ENCODE peak calls at places on chromosomes 11 and 22, in five cellular contexts. One of them, this sample, is unnamed.

GRCh38 chr11:65446446-65447277 is 24.1 kb downstream of the NEAT1 start:
- DNase-seq in heart left ventricle: no peak
- DNase-seq in NCI-H526: no peak
- DNase-seq in stimulated activated CD4-positive, alpha-beta T cell treated with anti-CD3 and anti-CD28 coated beads, TNF-alpha, amount 100 ng/mL, for 48 hours: no peak
- DNase-seq in GM10248: no peak
- DNase-seq in this sample: peak

GRCh38 chr11:119389611-119390254 is 8.2 kb upstream of the USP2 start:
- DNase-seq in stimulated activated CD4-positive, alpha-beta T cell treated with anti-CD3 and anti-CD28 coated beads, TNF-alpha, amount 100 ng/mL, for 48 hours: no peak
- DNase-seq in GM10248: peak
- DNase-seq in heart left ventricle: no peak
- DNase-seq in NCI-H526: peak
- DNase-seq in this sample: no peak

GRCh38 chr11:27022659-27023251 is 17.9 kb upstream of the BBOX1 start:
- DNase-seq in NCI-H526: no peak
- DNase-seq in stimulated activated CD4-positive, alpha-beta T cell treated with anti-CD3 and anti-CD28 coated beads, TNF-alpha, amount 100 ng/mL, for 48 hours: no peak
- DNase-seq in GM10248: no peak
- DNase-seq in heart left ventricle: no peak
- DNase-seq in this sample: no peak

GRCh38 chr11:46237248-46238077 is 40.0 kb upstream of the CREB3L1 start:
- DNase-seq in NCI-H526: peak
- DNase-seq in stimulated activated CD4-positive, alpha-beta T cell treated with anti-CD3 and anti-CD28 coated beads, TNF-alpha, amount 100 ng/mL, for 48 hours: peak
- DNase-seq in GM10248: peak
- DNase-seq in heart left ventricle: peak
- DNase-seq in this sample: peak

GRCh38 chr11:101327908-101328307 is 198.3 kb upstream of the PGR start:
- DNase-seq in GM10248: no peak
- DNase-seq in heart left ventricle: no peak
- DNase-seq in NCI-H526: no peak
- DNase-seq in stimulated activated CD4-positive, alpha-beta T cell treated with anti-CD3 and anti-CD28 coated beads, TNF-alpha, amount 100 ng/mL, for 48 hours: no peak
- DNase-seq in this sample: no peak

GRCh38 chr11:30143098-30143705 is 87.6 kb upstream of the FSHB start:
- DNase-seq in NCI-H526: peak
- DNase-seq in stimulated activated CD4-positive, alpha-beta T cell treated with anti-CD3 and anti-CD28 coated beads, TNF-alpha, amount 100 ng/mL, for 48 hours: no peak
- DNase-seq in heart left ventricle: no peak
- DNase-seq in GM10248: peak
- DNase-seq in this sample: no peak

GRCh38 chr22:29872145-29872893 is 10.7 kb upstream of the MTMR3 start:
- DNase-seq in heart left ventricle: peak
- DNase-seq in NCI-H526: no peak
- DNase-seq in GM10248: no peak
- DNase-seq in stimulated activated CD4-positive, alpha-beta T cell treated with anti-CD3 and anti-CD28 coated beads, TNF-alpha, amount 100 ng/mL, for 48 hours: no peak
- DNase-seq in this sample: no peak

GRCh38 chr11:36622431-36623136 is 24.5 kb upstream of the RAG2 start:
- DNase-seq in heart left ventricle: no peak
- DNase-seq in NCI-H526: peak
- DNase-seq in GM10248: no peak
- DNase-seq in stimulated activated CD4-positive, alpha-beta T cell treated with anti-CD3 and anti-CD28 coated beads, TNF-alpha, amount 100 ng/mL, for 48 hours: no peak
- DNase-seq in this sample: no peak

GRCh38 chr22:47316020-47316419 is 553.6 kb downstream of the TBC1D22A start:
- DNase-seq in stimulated activated CD4-positive, alpha-beta T cell treated with anti-CD3 and anti-CD28 coated beads, TNF-alpha, amount 100 ng/mL, for 48 hours: no peak
- DNase-seq in GM10248: no peak
- DNase-seq in NCI-H526: no peak
- DNase-seq in heart left ventricle: no peak
- DNase-seq in this sample: no peak

GRCh38 chr11:92941676-92942571 is 27.5 kb upstream of the MTNR1B start:
- DNase-seq in heart left ventricle: no peak
- DNase-seq in GM10248: peak
- DNase-seq in stimulated activated CD4-positive, alpha-beta T cell treated with anti-CD3 and anti-CD28 coated beads, TNF-alpha, amount 100 ng/mL, for 48 hours: no peak
- DNase-seq in NCI-H526: peak
- DNase-seq in this sample: no peak

GRCh38 chr11:86335131-86335768 is 33.2 kb downstream of the HIKESHI start:
- DNase-seq in stimulated activated CD4-positive, alpha-beta T cell treated with anti-CD3 and anti-CD28 coated beads, TNF-alpha, amount 100 ng/mL, for 48 hours: no peak
- DNase-seq in heart left ventricle: no peak
- DNase-seq in NCI-H526: no peak
- DNase-seq in GM10248: no peak
- DNase-seq in this sample: no peak

GRCh38 chr11:118827118-118827517 is 36.2 kb upstream of the DDX6 start:
- DNase-seq in NCI-H526: no peak
- DNase-seq in GM10248: no peak
- DNase-seq in heart left ventricle: no peak
- DNase-seq in stimulated activated CD4-positive, alpha-beta T cell treated with anti-CD3 and anti-CD28 coated beads, TNF-alpha, amount 100 ng/mL, for 48 hours: no peak
- DNase-seq in this sample: no peak

GRCh38 chr11:117121176-117121575 is 22.9 kb upstream of the PAFAH1B2 start:
- DNase-seq in stimulated activated CD4-positive, alpha-beta T cell treated with anti-CD3 and anti-CD28 coated beads, TNF-alpha, amount 100 ng/mL, for 48 hours: no peak
- DNase-seq in heart left ventricle: no peak
- DNase-seq in GM10248: no peak
- DNase-seq in NCI-H526: no peak
- DNase-seq in this sample: no peak

GRCh38 chr11:2265396-2265795 is 5.0 kb downstream of the ASCL2 start:
- DNase-seq in heart left ventricle: no peak
- DNase-seq in NCI-H526: no peak
- DNase-seq in GM10248: no peak
- DNase-seq in stimulated activated CD4-positive, alpha-beta T cell treated with anti-CD3 and anti-CD28 coated beads, TNF-alpha, amount 100 ng/mL, for 48 hours: no peak
- DNase-seq in this sample: no peak

GRCh38 chr11:119506436-119506835 is 83.5 kb upstream of the THY1 start:
- DNase-seq in stimulated activated CD4-positive, alpha-beta T cell treated with anti-CD3 and anti-CD28 coated beads, TNF-alpha, amount 100 ng/mL, for 48 hours: no peak
- DNase-seq in NCI-H526: no peak
- DNase-seq in GM10248: no peak
- DNase-seq in heart left ventricle: no peak
- DNase-seq in this sample: no peak

GRCh38 chr22:49613871-49614270 is 213.8 kb downstream of the BRD1 start:
- DNase-seq in heart left ventricle: no peak
- DNase-seq in GM10248: no peak
- DNase-seq in stimulated activated CD4-positive, alpha-beta T cell treated with anti-CD3 and anti-CD28 coated beads, TNF-alpha, amount 100 ng/mL, for 48 hours: no peak
- DNase-seq in NCI-H526: no peak
- DNase-seq in this sample: no peak

GRCh38 chr11:72826191-72826941 is 12.2 kb downstream of the ATG16L2 start:
- DNase-seq in heart left ventricle: no peak
- DNase-seq in stimulated activated CD4-positive, alpha-beta T cell treated with anti-CD3 and anti-CD28 coated beads, TNF-alpha, amount 100 ng/mL, for 48 hours: no peak
- DNase-seq in NCI-H526: no peak
- DNase-seq in GM10248: no peak
- DNase-seq in this sample: no peak

GRCh38 chr11:34215806-34216453 is 110.5 kb downstream of the NAT10 start:
- DNase-seq in GM10248: no peak
- DNase-seq in NCI-H526: no peak
- DNase-seq in stimulated activated CD4-positive, alpha-beta T cell treated with anti-CD3 and anti-CD28 coated beads, TNF-alpha, amount 100 ng/mL, for 48 hours: no peak
- DNase-seq in heart left ventricle: no peak
- DNase-seq in this sample: no peak

GRCh38 chr11:88544656-88545280 is 207.2 kb upstream of the CTSC start:
- DNase-seq in NCI-H526: no peak
- DNase-seq in heart left ventricle: no peak
- DNase-seq in GM10248: no peak
- DNase-seq in stimulated activated CD4-positive, alpha-beta T cell treated with anti-CD3 and anti-CD28 coated beads, TNF-alpha, amount 100 ng/mL, for 48 hours: no peak
- DNase-seq in this sample: no peak

GRCh38 chr11:120715239-120715638 is 203.7 kb downstream of the GRIK4 start:
- DNase-seq in GM10248: peak
- DNase-seq in stimulated activated CD4-positive, alpha-beta T cell treated with anti-CD3 and anti-CD28 coated beads, TNF-alpha, amount 100 ng/mL, for 48 hours: no peak
- DNase-seq in heart left ventricle: no peak
- DNase-seq in NCI-H526: no peak
- DNase-seq in this sample: no peak

GRCh38 chr11:79296113-79296512 is 144.7 kb downstream of the TENM4 start:
- DNase-seq in GM10248: no peak
- DNase-seq in NCI-H526: no peak
- DNase-seq in heart left ventricle: no peak
- DNase-seq in stimulated activated CD4-positive, alpha-beta T cell treated with anti-CD3 and anti-CD28 coated beads, TNF-alpha, amount 100 ng/mL, for 48 hours: no peak
- DNase-seq in this sample: no peak

GRCh38 chr11:105861225-105861624 is 160.8 kb downstream of the MSANTD4 start:
- DNase-seq in NCI-H526: no peak
- DNase-seq in GM10248: no peak
- DNase-seq in heart left ventricle: no peak
- DNase-seq in stimulated activated CD4-positive, alpha-beta T cell treated with anti-CD3 and anti-CD28 coated beads, TNF-alpha, amount 100 ng/mL, for 48 hours: no peak
- DNase-seq in this sample: no peak

GRCh38 chr22:50252081-50253045 is 1.3 kb upstream of the HDAC10 start:
- DNase-seq in stimulated activated CD4-positive, alpha-beta T cell treated with anti-CD3 and anti-CD28 coated beads, TNF-alpha, amount 100 ng/mL, for 48 hours: no peak
- DNase-seq in GM10248: peak
- DNase-seq in NCI-H526: no peak
- DNase-seq in heart left ventricle: peak
- DNase-seq in this sample: peak